ENCODE peak calls at places on chromosome 9, in ten cellular contexts. One of them, this sample, is unnamed.

GRCh38 chr9:16794871-16795639 is 75.4 kb downstream of the BNC2 start:
- DNase-seq in epithelial cell of esophagus: no peak
- DNase-seq in foreskin fibroblast: peak
- DNase-seq in CD8-positive, alpha-beta T cell: no peak
- DNase-seq in heart right ventricle: peak
- DNase-seq in OCI-LY7: no peak
- DNase-seq in endodermal cell: no peak
- DNase-seq in fibroblast of lung: peak
- DNase-seq in heart left ventricle: peak
- DNase-seq in fibroblast of pulmonary artery: peak
- DNase-seq in this sample: no peak

GRCh38 chr9:38201844-38202243 is 132.8 kb upstream of the SHB start:
- DNase-seq in CD8-positive, alpha-beta T cell: no peak
- DNase-seq in fibroblast of pulmonary artery: no peak
- DNase-seq in heart right ventricle: no peak
- DNase-seq in OCI-LY7: no peak
- DNase-seq in endodermal cell: no peak
- DNase-seq in foreskin fibroblast: no peak
- DNase-seq in heart left ventricle: no peak
- DNase-seq in fibroblast of lung: no peak
- DNase-seq in epithelial cell of esophagus: no peak
- DNase-seq in this sample: no peak

GRCh38 chr9:126125577-126125976 is 201.1 kb upstream of the MVB12B start:
- DNase-seq in epithelial cell of esophagus: no peak
- DNase-seq in heart left ventricle: no peak
- DNase-seq in fibroblast of lung: no peak
- DNase-seq in endodermal cell: peak
- DNase-seq in foreskin fibroblast: peak
- DNase-seq in OCI-LY7: no peak
- DNase-seq in heart right ventricle: no peak
- DNase-seq in CD8-positive, alpha-beta T cell: no peak
- DNase-seq in fibroblast of pulmonary artery: no peak
- DNase-seq in this sample: no peak

GRCh38 chr9:119788876-119789275 is 419.6 kb upstream of the BRINP1 start:
- DNase-seq in fibroblast of lung: no peak
- DNase-seq in fibroblast of pulmonary artery: no peak
- DNase-seq in endodermal cell: no peak
- DNase-seq in CD8-positive, alpha-beta T cell: no peak
- DNase-seq in OCI-LY7: no peak
- DNase-seq in foreskin fibroblast: no peak
- DNase-seq in heart right ventricle: no peak
- DNase-seq in heart left ventricle: no peak
- DNase-seq in epithelial cell of esophagus: no peak
- DNase-seq in this sample: no peak

GRCh38 chr9:90009447-90009846 is 404.6 kb downstream of the GADD45G start:
- DNase-seq in endodermal cell: no peak
- DNase-seq in fibroblast of lung: no peak
- DNase-seq in OCI-LY7: peak
- DNase-seq in foreskin fibroblast: no peak
- DNase-seq in CD8-positive, alpha-beta T cell: no peak
- DNase-seq in fibroblast of pulmonary artery: no peak
- DNase-seq in heart left ventricle: peak
- DNase-seq in epithelial cell of esophagus: no peak
- DNase-seq in heart right ventricle: no peak
- DNase-seq in this sample: no peak

GRCh38 chr9:97786341-97786740 is 66.7 kb upstream of the FOXE1 start:
- DNase-seq in heart right ventricle: no peak
- DNase-seq in foreskin fibroblast: peak
- DNase-seq in heart left ventricle: no peak
- DNase-seq in CD8-positive, alpha-beta T cell: no peak
- DNase-seq in fibroblast of lung: peak
- DNase-seq in epithelial cell of esophagus: peak
- DNase-seq in endodermal cell: peak
- DNase-seq in fibroblast of pulmonary artery: peak
- DNase-seq in OCI-LY7: no peak
- DNase-seq in this sample: no peak

GRCh38 chr9:10876333-10876732 is 263.5 kb upstream of the PTPRD start:
- DNase-seq in CD8-positive, alpha-beta T cell: no peak
- DNase-seq in OCI-LY7: no peak
- DNase-seq in heart right ventricle: no peak
- DNase-seq in heart left ventricle: no peak
- DNase-seq in fibroblast of lung: peak
- DNase-seq in foreskin fibroblast: no peak
- DNase-seq in endodermal cell: no peak
- DNase-seq in fibroblast of pulmonary artery: peak
- DNase-seq in epithelial cell of esophagus: peak
- DNase-seq in this sample: no peak

GRCh38 chr9:4324513-4324912 is 24.6 kb upstream of the GLIS3 start:
- DNase-seq in fibroblast of pulmonary artery: peak
- DNase-seq in OCI-LY7: no peak
- DNase-seq in foreskin fibroblast: peak
- DNase-seq in fibroblast of lung: peak
- DNase-seq in endodermal cell: no peak
- DNase-seq in heart left ventricle: no peak
- DNase-seq in CD8-positive, alpha-beta T cell: no peak
- DNase-seq in epithelial cell of esophagus: no peak
- DNase-seq in heart right ventricle: no peak
- DNase-seq in this sample: no peak

GRCh38 chr9:70117835-70118319 is 74.2 kb downstream of the MAMDC2 start:
- DNase-seq in fibroblast of pulmonary artery: peak
- DNase-seq in foreskin fibroblast: peak
- DNase-seq in heart left ventricle: no peak
- DNase-seq in OCI-LY7: no peak
- DNase-seq in epithelial cell of esophagus: peak
- DNase-seq in endodermal cell: no peak
- DNase-seq in fibroblast of lung: peak
- DNase-seq in heart right ventricle: no peak
- DNase-seq in CD8-positive, alpha-beta T cell: no peak
- DNase-seq in this sample: no peak

GRCh38 chr9:107484117-107484723 is 5.3 kb downstream of the KLF4 start:
- DNase-seq in heart right ventricle: peak
- DNase-seq in OCI-LY7: peak
- DNase-seq in endodermal cell: peak
- DNase-seq in fibroblast of pulmonary artery: peak
- DNase-seq in foreskin fibroblast: peak
- DNase-seq in epithelial cell of esophagus: peak
- DNase-seq in heart left ventricle: no peak
- DNase-seq in fibroblast of lung: peak
- DNase-seq in CD8-positive, alpha-beta T cell: no peak
- DNase-seq in this sample: peak

GRCh38 chr9:82404484-82405280 is 416.1 kb downstream of the SPATA31D1 start:
- DNase-seq in fibroblast of lung: peak
- DNase-seq in heart right ventricle: no peak
- DNase-seq in foreskin fibroblast: peak
- DNase-seq in heart left ventricle: no peak
- DNase-seq in epithelial cell of esophagus: no peak
- DNase-seq in OCI-LY7: no peak
- DNase-seq in endodermal cell: no peak
- DNase-seq in fibroblast of pulmonary artery: no peak
- DNase-seq in CD8-positive, alpha-beta T cell: no peak
- DNase-seq in this sample: no peak

GRCh38 chr9:125632321-125633115 is 74.5 kb downstream of the MAPKAP1 start:
- DNase-seq in CD8-positive, alpha-beta T cell: no peak
- DNase-seq in foreskin fibroblast: no peak
- DNase-seq in OCI-LY7: peak
- DNase-seq in heart right ventricle: no peak
- DNase-seq in epithelial cell of esophagus: peak
- DNase-seq in heart left ventricle: no peak
- DNase-seq in fibroblast of pulmonary artery: no peak
- DNase-seq in endodermal cell: no peak
- DNase-seq in fibroblast of lung: no peak
- DNase-seq in this sample: peak

GRCh38 chr9:93684806-93685553 is 108.6 kb downstream of the PHF2 start:
- DNase-seq in OCI-LY7: no peak
- DNase-seq in fibroblast of lung: no peak
- DNase-seq in CD8-positive, alpha-beta T cell: no peak
- DNase-seq in heart right ventricle: no peak
- DNase-seq in heart left ventricle: no peak
- DNase-seq in endodermal cell: peak
- DNase-seq in foreskin fibroblast: no peak
- DNase-seq in fibroblast of pulmonary artery: peak
- DNase-seq in epithelial cell of esophagus: peak
- DNase-seq in this sample: no peak
- TF ChIP-seq CTCF in OCI-LY7: peak
- TF ChIP-seq CTCF in fibroblast of lung: no peak
- TF ChIP-seq CTCF in CD8-positive, alpha-beta T cell: no peak
- TF ChIP-seq CTCF in heart right ventricle: no peak
- TF ChIP-seq CTCF in heart left ventricle: no peak
- TF ChIP-seq CTCF in endodermal cell: peak
- TF ChIP-seq CTCF in foreskin fibroblast: peak
- TF ChIP-seq CTCF in fibroblast of pulmonary artery: peak
- TF ChIP-seq CTCF in epithelial cell of esophagus: no peak
- TF ChIP-seq CTCF in this sample: peak

GRCh38 chr9:128820665-128821583 is 2.6 kb downstream of the ENDOG start:
- DNase-seq in epithelial cell of esophagus: no peak
- DNase-seq in CD8-positive, alpha-beta T cell: no peak
- DNase-seq in OCI-LY7: no peak
- DNase-seq in fibroblast of pulmonary artery: no peak
- DNase-seq in fibroblast of lung: no peak
- DNase-seq in heart right ventricle: no peak
- DNase-seq in endodermal cell: no peak
- DNase-seq in foreskin fibroblast: no peak
- DNase-seq in heart left ventricle: no peak
- DNase-seq in this sample: no peak

GRCh38 chr9:128818839-128819715 is 777 bp downstream of the ENDOG start:
- DNase-seq in endodermal cell: peak
- DNase-seq in heart left ventricle: peak
- DNase-seq in CD8-positive, alpha-beta T cell: peak
- DNase-seq in foreskin fibroblast: peak
- DNase-seq in OCI-LY7: peak
- DNase-seq in epithelial cell of esophagus: peak
- DNase-seq in heart right ventricle: no peak
- DNase-seq in fibroblast of lung: no peak
- DNase-seq in fibroblast of pulmonary artery: no peak
- DNase-seq in this sample: peak

GRCh38 chr9:128818099-128818838 is at the start of gene ENDOG:
- DNase-seq in heart left ventricle: peak
- DNase-seq in heart right ventricle: peak
- DNase-seq in fibroblast of pulmonary artery: peak
- DNase-seq in foreskin fibroblast: peak
- DNase-seq in endodermal cell: peak
- DNase-seq in fibroblast of lung: peak
- DNase-seq in epithelial cell of esophagus: peak
- DNase-seq in OCI-LY7: peak
- DNase-seq in CD8-positive, alpha-beta T cell: peak
- DNase-seq in this sample: peak

GRCh38 chr9:128821584-128822406 is 3.5 kb downstream of the ENDOG start:
- DNase-seq in fibroblast of pulmonary artery: no peak
- DNase-seq in heart right ventricle: no peak
- DNase-seq in heart left ventricle: no peak
- DNase-seq in foreskin fibroblast: no peak
- DNase-seq in epithelial cell of esophagus: no peak
- DNase-seq in CD8-positive, alpha-beta T cell: no peak
- DNase-seq in OCI-LY7: no peak
- DNase-seq in fibroblast of lung: no peak
- DNase-seq in endodermal cell: no peak
- DNase-seq in this sample: no peak

DNA sequence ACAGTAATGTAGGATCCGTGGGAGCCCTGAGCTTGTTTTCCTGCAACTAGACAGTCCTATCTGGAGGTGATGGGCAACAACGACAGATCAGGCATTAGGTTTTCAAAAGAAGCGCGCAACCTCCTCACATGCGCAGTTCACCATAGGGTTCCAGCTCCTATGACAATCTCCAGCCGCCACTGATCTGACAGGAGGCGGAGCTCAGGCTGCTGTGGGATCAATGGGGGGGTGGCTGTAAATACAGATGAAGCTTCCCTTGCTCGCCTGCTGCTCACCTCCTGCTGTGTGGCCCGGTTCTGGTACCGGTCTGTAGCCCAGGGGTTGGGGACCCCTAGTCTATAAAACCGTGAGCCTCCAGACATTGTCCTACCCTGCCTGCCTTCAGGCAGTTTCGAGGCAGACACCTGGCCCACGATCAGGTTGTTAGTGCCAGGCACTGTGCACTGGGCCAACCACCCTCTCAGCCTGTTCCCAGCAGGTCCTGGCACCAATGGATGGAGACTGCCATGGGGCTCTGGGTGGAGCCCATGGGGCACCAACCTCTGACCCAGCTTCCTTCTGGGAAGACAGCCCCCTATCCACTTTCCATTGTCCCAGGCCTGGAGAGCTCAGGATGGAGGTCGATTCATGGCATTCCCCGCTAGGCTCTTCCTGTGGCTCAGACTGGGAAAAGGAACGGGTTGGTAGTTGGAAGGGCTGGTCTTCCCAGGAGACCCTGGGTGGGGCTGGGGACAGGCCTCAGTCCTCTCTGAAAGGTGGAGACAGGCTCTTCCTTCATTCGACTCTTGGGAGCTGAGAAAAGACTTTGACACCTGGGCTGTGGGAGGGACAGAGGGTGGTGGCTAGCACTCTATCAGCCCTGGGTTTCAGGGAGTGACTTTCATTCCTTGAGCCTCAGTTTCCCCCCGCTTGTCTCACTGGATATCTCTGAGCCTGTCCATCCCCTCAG is 1.7 kb downstream of the ENDOG start:
- DNase-seq in heart left ventricle: peak
- DNase-seq in fibroblast of lung: peak
- DNase-seq in OCI-LY7: no peak
- DNase-seq in epithelial cell of esophagus: no peak
- DNase-seq in endodermal cell: no peak
- DNase-seq in foreskin fibroblast: peak
- DNase-seq in heart right ventricle: peak
- DNase-seq in CD8-positive, alpha-beta T cell: no peak
- DNase-seq in fibroblast of pulmonary artery: peak
- DNase-seq in this sample: no peak
- H3K4me3 ChIP-seq in heart left ventricle: peak
- H3K4me3 ChIP-seq in fibroblast of lung: peak
- H3K4me3 ChIP-seq in OCI-LY7: peak
- H3K4me3 ChIP-seq in epithelial cell of esophagus: peak
- H3K4me3 ChIP-seq in endodermal cell: peak
- H3K4me3 ChIP-seq in foreskin fibroblast: peak
- H3K4me3 ChIP-seq in heart right ventricle: peak
- H3K4me3 ChIP-seq in CD8-positive, alpha-beta T cell: no peak
- H3K4me3 ChIP-seq in fibroblast of pulmonary artery: peak
- H3K4me3 ChIP-seq in this sample: no peak

GRCh38 chr9:33374634-33375237 is 27.6 kb downstream of the AQP7 start:
- DNase-seq in CD8-positive, alpha-beta T cell: peak
- DNase-seq in endodermal cell: peak
- DNase-seq in heart left ventricle: peak
- DNase-seq in fibroblast of pulmonary artery: peak
- DNase-seq in foreskin fibroblast: peak
- DNase-seq in heart right ventricle: peak
- DNase-seq in OCI-LY7: peak
- DNase-seq in fibroblast of lung: peak
- DNase-seq in epithelial cell of esophagus: peak
- DNase-seq in this sample: peak
- TF ChIP-seq CTCF in CD8-positive, alpha-beta T cell: peak
- TF ChIP-seq CTCF in endodermal cell: peak
- TF ChIP-seq CTCF in heart left ventricle: peak
- TF ChIP-seq CTCF in fibroblast of pulmonary artery: peak
- TF ChIP-seq CTCF in foreskin fibroblast: peak
- TF ChIP-seq CTCF in heart right ventricle: peak
- TF ChIP-seq CTCF in OCI-LY7: peak
- TF ChIP-seq CTCF in fibroblast of lung: peak
- TF ChIP-seq CTCF in epithelial cell of esophagus: peak
- TF ChIP-seq CTCF in this sample: peak

DNA sequence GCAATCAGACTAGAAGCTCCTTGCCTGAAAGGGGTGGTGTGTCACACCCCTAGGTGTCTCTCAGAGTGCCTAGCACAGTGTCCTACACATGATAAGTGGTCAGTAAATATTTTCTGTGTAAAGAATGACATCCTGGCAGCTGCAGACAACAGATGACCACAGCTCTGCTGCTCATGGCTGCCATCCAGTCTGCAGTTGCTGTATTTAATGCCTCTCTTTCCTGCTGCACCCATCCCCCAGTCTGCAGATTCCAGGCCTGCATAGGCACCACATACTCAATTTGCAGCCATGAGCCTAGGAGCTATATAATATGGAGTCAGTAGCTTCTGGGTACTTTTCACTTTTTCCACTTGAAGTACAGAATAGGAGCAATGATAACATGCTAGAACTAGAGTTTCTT is 94.9 kb upstream of the NR4A3 start:
- DNase-seq in OCI-LY7: no peak
- DNase-seq in CD8-positive, alpha-beta T cell: no peak
- DNase-seq in heart right ventricle: peak
- DNase-seq in heart left ventricle: peak
- DNase-seq in fibroblast of pulmonary artery: no peak
- DNase-seq in fibroblast of lung: no peak
- DNase-seq in endodermal cell: no peak
- DNase-seq in foreskin fibroblast: no peak
- DNase-seq in epithelial cell of esophagus: no peak
- DNase-seq in this sample: no peak
- H3K4me3 ChIP-seq in OCI-LY7: no peak
- H3K4me3 ChIP-seq in CD8-positive, alpha-beta T cell: no peak
- H3K4me3 ChIP-seq in heart right ventricle: no peak
- H3K4me3 ChIP-seq in heart left ventricle: no peak
- H3K4me3 ChIP-seq in fibroblast of pulmonary artery: no peak
- H3K4me3 ChIP-seq in fibroblast of lung: no peak
- H3K4me3 ChIP-seq in endodermal cell: no peak
- H3K4me3 ChIP-seq in foreskin fibroblast: no peak
- H3K4me3 ChIP-seq in epithelial cell of esophagus: no peak
- H3K4me3 ChIP-seq in this sample: no peak

This sample was measured in GM12864.